ENCODE peak calls at places on chromosomes 4 and X, in eight cellular contexts. Z is body of pancreas, E is IMR-90, O is mesenchymal stem cell, F is A673, I is colonic mucosa, T is Karpas-422, J is SJCRH30. U is an unnamed sample.

GRCh38 chr4:61152433-61152832 is 47.7 kb upstream of the ADGRL3 start:
- DNase-seq in T (no peak), I (no peak), O (peak; percentile 15), J (no peak), E (no peak), F (no peak), Z (no peak), U (no peak)

GRCh38 chrX:65451663-65452062 is 82.9 kb downstream of the LAS1L start:
- DNase-seq in I (peak; percentile 26), Z (peak; percentile 19), J (peak; percentile 8), E (peak; percentile 33), T (peak; percentile 81), F (peak; percentile 13), O (peak; percentile 15), U (peak; percentile 35)

GRCh38 chr4:107255114-107255513 is 219.0 kb upstream of the DKK2 start:
- DNase-seq in E (no peak), T (no peak), J (no peak), F (no peak), I (no peak), Z (no peak), O (no peak), U (no peak)

GRCh38 chrX:18210470-18210869 is 10.2 kb downstream of the BEND2 start:
- DNase-seq in T (peak; percentile 61), I (no peak), O (no peak), J (no peak), E (peak; percentile 4), Z (no peak), F (peak; percentile 33), U (no peak)

GRCh38 chr4:143186634-143187033 is 1.9 kb downstream of the USP38 start:
- DNase-seq in T (peak; percentile 61), I (peak; percentile 19), E (no peak), O (no peak), J (no peak), F (no peak), Z (no peak), U (no peak)

GRCh38 chr4:101977096-101977495 is 186.6 kb downstream of the BANK1 start:
- DNase-seq in Z (no peak), I (no peak), J (peak; percentile 17), F (peak; percentile 64), E (peak; percentile 94), T (no peak), O (peak; percentile 89), U (no peak)

GRCh38 chr4:72974694-72975487 is 94.6 kb downstream of the COX18 start:
- DNase-seq in T (no peak), J (no peak), F (peak; percentile 17), Z (no peak), O (peak; percentile 37), I (no peak), E (peak; percentile 56), U (no peak)

GRCh38 chr4:152535236-152535902 is 523 bp downstream of the FBXW7 start:
- DNase-seq in E (no peak), O (peak; percentile 10), J (no peak), Z (no peak), I (peak; percentile 32), T (peak; percentile 60), F (no peak), U (peak; percentile 56)

GRCh38 chrX:7170903-7171302 is 22.9 kb upstream of the PUDP start:
- DNase-seq in J (peak; percentile 23), F (peak; percentile 33), E (no peak), T (peak; percentile 78), Z (peak; percentile 33), I (peak; percentile 47), O (peak; percentile 5), U (peak; percentile 26)

GRCh38 chrX:151902813-151903591 is 9.7 kb upstream of the MAGEA4 start:
- DNase-seq in T (no peak), F (no peak), Z (no peak), O (peak; percentile 61), I (peak; percentile 33), E (peak; percentile 66), J (peak; percentile 42), U (no peak)

GRCh38 chrX:77505227-77505626 is 58.0 kb downstream of the FGF16 start:
- DNase-seq in I (no peak), E (peak; percentile 69), T (no peak), Z (no peak), J (peak; percentile 10), F (peak; percentile 53), O (peak; percentile 31), U (no peak)

GRCh38 chrX:105872921-105873320 is 50.6 kb downstream of the NRK start:
- DNase-seq in F (no peak), I (no peak), E (no peak), Z (no peak), J (peak; percentile 24), O (no peak), T (no peak), U (no peak)

GRCh38 chr4:37891221-37892159 is 606 bp downstream of the TBC1D1 start:
- DNase-seq in I (peak; percentile 45), J (no peak), O (peak; percentile 14), T (peak; percentile 74), Z (peak; percentile 55), F (no peak), E (peak; percentile 4), U (peak; percentile 68)

GRCh38 chrX:21373637-21374162 is 518 bp upstream of the CNKSR2 start:
- DNase-seq in T (no peak), O (no peak), I (peak; percentile 48), F (no peak), E (no peak), J (peak; percentile 38), Z (peak; percentile 35), U (peak; percentile 17)

GRCh38 chr4:8227201-8227770 is 28.2 kb downstream of the SH3TC1 start:
- DNase-seq in Z (no peak), O (no peak), J (no peak), T (no peak), I (no peak), E (no peak), F (no peak), U (no peak)

GRCh38 chr4:144353240-144353639 is 212.7 kb upstream of the GYPA start:
- DNase-seq in E (no peak), J (peak; percentile 27), T (no peak), Z (peak; percentile 10), I (no peak), F (no peak), O (no peak), U (no peak)

GRCh38 chr4:122224348-122224747 is 72.2 kb downstream of the BLTP1 start:
- DNase-seq in Z (peak; percentile 8), T (peak; percentile 70), E (peak; percentile 22), I (peak; percentile 17), J (no peak), O (peak; percentile 14), F (peak; percentile 69), U (no peak)

GRCh38 chr4:88029556-88029955 is 22.1 kb downstream of the PKD2 start:
- DNase-seq in T (no peak), E (peak; percentile 33), O (no peak), J (no peak), F (no peak), Z (no peak), I (no peak), U (no peak)

GRCh38 chr4:25663778-25664177 is 8.1 kb downstream of the SLC34A2 start:
- DNase-seq in E (no peak), T (no peak), I (no peak), Z (no peak), O (no peak), F (no peak), J (no peak), U (no peak)

GRCh38 chr4:93053140-93053539 is 749.4 kb downstream of the GRID2 start:
- DNase-seq in I (no peak), Z (no peak), T (no peak), F (no peak), J (no peak), E (no peak), O (no peak), U (no peak)

GRCh38 chr4:25523405-25523804 is 132.2 kb upstream of the SLC34A2 start:
- DNase-seq in F (no peak), E (no peak), T (no peak), J (no peak), I (no peak), O (no peak), Z (no peak), U (no peak)

GRCh38 chrX:41781500-41781899 is 57.5 kb downstream of the GPR82 start:
- DNase-seq in F (peak; percentile 45), O (peak; percentile 46), Z (no peak), J (peak; percentile 4), I (no peak), E (peak; percentile 56), T (peak; percentile 76), U (peak; percentile 31)

GRCh38 chr4:153257966-153258365 is 53.7 kb downstream of the TRIM2 start:
- DNase-seq in T (no peak), J (no peak), E (no peak), O (no peak), I (no peak), Z (no peak), F (no peak), U (no peak)

GRCh38 chrX:109463729-109464128 is 18.2 kb downstream of the GUCY2F start:
- DNase-seq in E (no peak), I (no peak), T (no peak), F (no peak), Z (no peak), J (no peak), O (no peak), U (no peak)

GRCh38 chrX:139969286-139969685 is 4.0 kb upstream of the CXorf66 start:
- DNase-seq in F (peak; percentile 21), E (no peak), J (no peak), I (no peak), T (no peak), O (no peak), Z (no peak), U (no peak)

GRCh38 chrX:154731203-154731602 is 19.7 kb downstream of the GAB3 start:
- DNase-seq in I (no peak), F (no peak), O (no peak), Z (no peak), E (no peak), J (no peak), T (no peak), U (no peak)
- H3K4me1 ChIP-seq in I (no peaks in the 10 kb centered on the region), F (no peaks in the 10 kb centered on the region), O (peaks cover 18% of the 10 kb centered on the region), Z (peaks cover 40% of the 10 kb centered on the region), E (peaks cover 38% of the 10 kb centered on the region), J (peaks cover 6% of the 10 kb centered on the region), T (peaks cover 9% of the 10 kb centered on the region), U (peaks cover 88% of the 10 kb centered on the region)

DNA sequence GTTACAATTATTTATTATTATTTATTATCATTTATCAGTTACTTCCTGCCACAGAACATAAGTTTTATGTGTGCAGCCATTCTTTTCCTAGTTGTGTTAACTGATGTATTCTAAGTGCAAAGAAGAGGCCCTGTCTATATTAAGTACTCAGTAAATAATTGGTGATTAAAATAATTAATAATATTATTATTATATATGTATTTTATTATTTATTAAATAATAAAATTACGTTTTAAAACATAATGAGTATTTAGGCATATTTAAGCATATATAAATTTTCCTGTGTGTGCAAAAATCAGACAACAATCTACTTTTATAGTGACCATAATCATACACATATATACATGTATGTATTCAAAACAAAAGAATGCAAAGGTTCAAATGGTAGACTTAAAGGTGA is 1871.6 kb upstream of the IGFBP7 start:
- DNase-seq in J (no peak), T (no peak), F (no peak), Z (no peak), E (no peak), O (no peak), I (no peak), U (no peak)
- H3K27me3 ChIP-seq in J (no peaks in the 10 kb centered on the region), T (no peaks in the 10 kb centered on the region), F (no peaks in the 10 kb centered on the region), Z (no peaks in the 10 kb centered on the region), E (no peaks in the 10 kb centered on the region), O (no peaks in the 10 kb centered on the region), I (no peaks in the 10 kb centered on the region), U (no peaks in the 10 kb centered on the region)

GRCh38 chr4:786074-786741 is 39.7 kb downstream of the CPLX1 start:
- DNase-seq in I (peak; percentile 26), F (no peak), E (no peak), T (no peak), Z (no peak), O (no peak), J (no peak), U (no peak)
- H3K4me3 ChIP-seq in I (peak overlapping the region; percentile 13), F (peak overlapping the region; percentile 10), E (no peak overlapping the region), T (no peak overlapping the region), Z (no peak overlapping the region), O (no peak overlapping the region), J (no peak overlapping the region), U (no peak overlapping the region)

GRCh38 chr4:655735-656151 is 18.3 kb downstream of the ATP5ME start:
- DNase-seq in I (no peak), J (no peak), F (no peak), T (no peak), Z (no peak), O (no peak), E (no peak), U (no peak)
- H3K4me1 ChIP-seq in I (no peaks in the 10 kb centered on the region), J (no peaks in the 10 kb centered on the region), F (no peaks in the 10 kb centered on the region), T (no peaks in the 10 kb centered on the region), Z (no peaks in the 10 kb centered on the region), O (peaks cover 1% of the 10 kb centered on the region), E (no peaks in the 10 kb centered on the region), U (no peaks in the 10 kb centered on the region)

U was measured in CD4-positive, alpha-beta memory T cell.